ENCODE peak calls at places on chromosomes 1 and 21, in four cellular contexts. X is effector memory CD4-positive, alpha-beta T cell; T is hepatocyte; A is ovary. V is an unnamed sample.

GRCh38 chr1:203769505-203770343 is 4.7 kb downstream of the LAX1 start:
- DNase-seq in T (peak; percentile 91), A (peak; percentile 26), X (no peak), V (no peak)

GRCh38 chr21:27371065-27371464 is 404.2 kb upstream of the ADAMTS5 start:
- DNase-seq in A (no peak), T (no peak), X (no peak), V (no peak)

GRCh38 chr1:84271452-84272273 is 29.8 kb upstream of the SAMD13 start:
- DNase-seq in T (peak; percentile 13), X (no peak), A (no peak), V (no peak)

GRCh38 chr1:6447016-6447817 is 18.8 kb downstream of the TNFRSF25 start:
- DNase-seq in X (no peak), A (no peak), T (no peak), V (no peak)

GRCh38 chr1:209190591-209191241 is 392.8 kb upstream of the CAMK1G start:
- DNase-seq in A (no peak), T (peak; percentile 73), X (no peak), V (no peak)

GRCh38 chr1:5986018-5986417 is 6.2 kb downstream of the NPHP4 start:
- DNase-seq in T (no peak), X (no peak), A (peak; percentile 19), V (no peak)

GRCh38 chr1:81809808-81810207 is 9.1 kb downstream of the ADGRL2 start:
- DNase-seq in A (no peak), X (no peak), T (no peak), V (no peak)

GRCh38 chr21:31781737-31782136 is 49.8 kb upstream of the SCAF4 start:
- DNase-seq in A (no peak), X (no peak), T (peak; percentile 62), V (no peak)

GRCh38 chr1:20083178-20083944 is 13.4 kb downstream of the PLA2G5 start:
- DNase-seq in T (peak; percentile 37), A (no peak), X (no peak), V (no peak)

GRCh38 chr1:171295821-171296220 is 18.2 kb upstream of the FMO4 start:
- DNase-seq in A (no peak), T (no peak), X (no peak), V (no peak)

GRCh38 chr1:29256395-29256794 is 20.1 kb downstream of the PTPRU start:
- DNase-seq in T (no peak), X (no peak), A (no peak), V (no peak)

GRCh38 chr1:107480548-107480947 is 339.7 kb downstream of the NTNG1 start:
- DNase-seq in T (no peak), X (no peak), A (no peak), V (no peak)

GRCh38 chr21:32335601-32336575 is 37.2 kb downstream of the MRAP start:
- DNase-seq in T (no peak), X (no peak), A (no peak), V (no peak)

GRCh38 chr1:184843732-184844495 is 89.3 kb upstream of the EDEM3 start:
- DNase-seq in A (no peak), T (no peak), X (peak; percentile 72), V (peak; percentile 56)

GRCh38 chr1:21659924-21660326 is 9.2 kb downstream of the RAP1GAP start:
- DNase-seq in X (no peak), A (peak; percentile 4), T (no peak), V (no peak)

GRCh38 chr1:227316456-227316855 is 1.8 kb downstream of the CDC42BPA start:
- DNase-seq in A (no peak), T (no peak), X (no peak), V (no peak)

GRCh38 chr1:78044796-78045599 is 768 bp upstream of the GIPC2 start:
- DNase-seq in A (no peak), T (no peak), X (no peak), V (no peak)

GRCh38 chr1:31669433-31669785 is 24.7 kb upstream of the PEF1 start:
- DNase-seq in X (no peak), A (no peak), T (no peak), V (no peak)

GRCh38 chr21:41899431-41900202 is 20.5 kb upstream of the PRDM15 start:
- DNase-seq in A (no peak), X (no peak), T (no peak), V (no peak)

GRCh38 chr1:85323770-85324169 is 47.3 kb upstream of the BCL10 start:
- DNase-seq in A (no peak), T (no peak), X (no peak), V (no peak)

GRCh38 chr1:118122234-118123004 is 62.6 kb downstream of the SPAG17 start:
- DNase-seq in A (no peak), X (no peak), T (no peak), V (no peak)

GRCh38 chr1:103106426-103107321 is 1.6 kb downstream of the COL11A1 start:
- DNase-seq in X (no peak), A (peak; percentile 17), T (peak; percentile 63), V (no peak)

GRCh38 chr1:182149411-182149965 is 88.0 kb upstream of the ZNF648 start:
- DNase-seq in A (no peak), X (no peak), T (peak; percentile 59), V (no peak)

GRCh38 chr1:74223453-74223852 is 11.7 kb upstream of the TNNI3K start:
- DNase-seq in A (no peak), X (no peak), T (no peak), V (no peak)

GRCh38 chr1:236398538-236398937 is 4.5 kb downstream of the EDARADD start:
- DNase-seq in X (no peak), A (no peak), T (no peak), V (no peak)

GRCh38 chr21:44529011-44529421 is 11.0 kb downstream of the KRTAP10-1 start:
- DNase-seq in A (no peak), T (no peak), X (no peak), V (no peak)
- H3K9me3 ChIP-seq in A (no peaks in the 10 kb centered on the region), T (no peaks in the 10 kb centered on the region), X (no peaks in the 10 kb centered on the region), V (no peaks in the 10 kb centered on the region)

GRCh38 chr1:2835650-2836159 is 34.2 kb upstream of the TTC34 start:
- DNase-seq in T (no peak), A (no peak), X (no peak), V (no peak)
- H3K9me3 ChIP-seq in T (no peaks in the 10 kb centered on the region), A (no peaks in the 10 kb centered on the region), X (no peaks in the 10 kb centered on the region), V (no peaks in the 10 kb centered on the region)

DNA sequence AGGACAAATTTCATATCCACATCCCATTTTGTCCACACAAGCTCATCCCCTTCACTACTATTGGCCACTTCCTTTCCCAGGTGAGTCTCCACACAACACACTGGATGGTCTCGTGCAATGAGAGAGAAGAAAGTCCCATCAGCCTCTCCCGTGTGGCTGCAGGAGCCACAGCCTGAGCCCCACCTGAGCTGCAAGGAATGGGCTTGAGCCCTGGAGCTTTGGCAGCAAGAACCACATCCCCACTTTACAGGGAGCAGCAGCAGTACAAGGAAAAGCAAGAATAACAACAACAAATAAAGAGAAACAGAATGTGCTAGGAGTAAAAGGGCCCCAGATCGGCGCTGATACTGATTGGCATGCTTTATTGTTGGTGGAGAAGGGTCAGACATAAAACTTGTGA is 117.7 kb downstream of the TPTE start:
- DNase-seq in A (no peak), T (no peak), X (no peak), V (no peak)
- H3K9me3 ChIP-seq in A (no peaks in the 10 kb centered on the region), T (peaks cover 35% of the 10 kb centered on the region), X (peaks cover 9% of the 10 kb centered on the region), V (peaks cover 6% of the 10 kb centered on the region)

GRCh38 chr1:2985121-2985561 is 36.1 kb upstream of the ACTRT2 start:
- DNase-seq in X (no peak), T (no peak), A (no peak), V (no peak)
- H3K9me3 ChIP-seq in X (no peaks in the 10 kb centered on the region), T (no peaks in the 10 kb centered on the region), A (no peaks in the 10 kb centered on the region), V (no peaks in the 10 kb centered on the region)

V was measured in T-helper 17 cell.